ENCODE peak calls at places on chromosomes 12 and 14, in seven cellular contexts. R is AG04450, O is naive B cell, N is HT-29, I is AG10803, Z is left ventricle myocardium superior, P is DMS79. S is an unnamed sample.

GRCh38 chr12:69873429-69873828 is 48.4 kb downstream of the MYRFL start:
- DNase-seq in R (no peak), O (no peak), N (peak; percentile 44), I (no peak), Z (no peak), P (no peak), S (no peak)

GRCh38 chr12:55700255-55701018 is 7.3 kb downstream of the ITGA7 start:
- DNase-seq in R (no peak), O (no peak), N (no peak), I (peak; percentile 30), Z (peak; percentile 56), P (no peak), S (no peak)

GRCh38 chr14:67495827-67496226 is 7.3 kb upstream of the TMEM229B start:
- DNase-seq in R (no peak), O (no peak), N (no peak), I (no peak), Z (no peak), P (no peak), S (no peak)

GRCh38 chr14:61568572-61569011 is 126.7 kb upstream of the HIF1A start:
- DNase-seq in R (no peak), O (peak; percentile 95), N (peak; percentile 43), I (no peak), Z (peak; percentile 63), P (peak; percentile 69), S (peak; percentile 38)

GRCh38 chr12:69986109-69986508 is 161.1 kb downstream of the MYRFL start:
- DNase-seq in R (no peak), O (no peak), N (no peak), I (no peak), Z (no peak), P (no peak), S (no peak)

GRCh38 chr14:104317975-104318557 is 179.7 kb downstream of the KIF26A start:
- DNase-seq in R (no peak), O (no peak), N (no peak), I (no peak), Z (no peak), P (no peak), S (no peak)

GRCh38 chr12:122850048-122850445 is 14.8 kb downstream of the HIP1R start:
- DNase-seq in R (no peak), O (no peak), N (no peak), I (no peak), Z (no peak), P (no peak), S (no peak)

GRCh38 chr14:22800356-22800755 is 14.9 kb downstream of the SLC7A7 start:
- DNase-seq in R (no peak), O (no peak), N (no peak), I (no peak), Z (no peak), P (no peak), S (no peak)

GRCh38 chr12:52200086-52200782 is 8.4 kb upstream of the KRT80 start:
- DNase-seq in R (no peak), O (no peak), N (no peak), I (no peak), Z (peak; percentile 24), P (no peak), S (no peak)

GRCh38 chr14:106850913-106851825 is 1324.8 kb downstream of the TMEM121 start:
- DNase-seq in R (no peak), O (peak; percentile 67), N (no peak), I (no peak), Z (no peak), P (no peak), S (no peak)

GRCh38 chr12:4257442-4257841 is 16.1 kb upstream of the CCND2 start:
- DNase-seq in R (no peak), O (no peak), N (no peak), I (no peak), Z (no peak), P (no peak), S (no peak)

GRCh38 chr12:13941258-13942249 is 39.8 kb downstream of the GRIN2B start:
- DNase-seq in R (no peak), O (no peak), N (peak; percentile 90), I (peak; percentile 40), Z (peak; percentile 34), P (peak; percentile 8), S (no peak)

GRCh38 chr14:26163761-26164160 is 434.1 kb downstream of the NOVA1 start:
- DNase-seq in R (no peak), O (no peak), N (peak; percentile 17), I (peak; percentile 49), Z (no peak), P (no peak), S (no peak)

GRCh38 chr12:57764662-57765002 is 2.2 kb downstream of the CYP27B1 start:
- DNase-seq in R (no peak), O (no peak), N (peak; percentile 53), I (no peak), Z (no peak), P (no peak), S (no peak)

GRCh38 chr12:24078318-24078765 is 128.9 kb upstream of the SOX5 start:
- DNase-seq in R (no peak), O (no peak), N (no peak), I (no peak), Z (no peak), P (no peak), S (no peak)

GRCh38 chr14:50856660-50857059 is 15.2 kb upstream of the ABHD12B start:
- DNase-seq in R (no peak), O (no peak), N (no peak), I (no peak), Z (no peak), P (no peak), S (no peak)

GRCh38 chr14:37215345-37215744 is 17.6 kb downstream of the MIPOL1 start:
- DNase-seq in R (no peak), O (no peak), N (no peak), I (no peak), Z (no peak), P (no peak), S (no peak)

GRCh38 chr14:51682411-51682810 is 30.7 kb downstream of the FRMD6 start:
- DNase-seq in R (no peak), O (no peak), N (no peak), I (peak; percentile 76), Z (no peak), P (no peak), S (no peak)

GRCh38 chr14:104924421-104925213 is at the start of gene PLD4:
- DNase-seq in R (no peak), O (peak; percentile 79), N (no peak), I (no peak), Z (no peak), P (no peak), S (no peak)

GRCh38 chr12:47741340-47741703 is 16.0 kb upstream of the ENDOU start:
- DNase-seq in R (no peak), O (peak; percentile 35), N (peak; percentile 84), I (peak; percentile 42), Z (peak; percentile 91), P (peak; percentile 97), S (peak; percentile 60)

GRCh38 chr12:180445-180844 is 33.5 kb downstream of the SLC6A12 start:
- DNase-seq in R (no peak), O (no peak), N (no peak), I (no peak), Z (peak; percentile 57), P (no peak), S (no peak)

GRCh38 chr12:63238892-63239291 is 87.9 kb upstream of the AVPR1A start:
- DNase-seq in R (no peak), O (no peak), N (peak; percentile 22), I (no peak), Z (no peak), P (no peak), S (no peak)

GRCh38 chr12:53025250-53025649 is 19.0 kb downstream of the EIF4B start:
- DNase-seq in R (no peak), O (no peak), N (no peak), I (no peak), Z (no peak), P (no peak), S (no peak)

GRCh38 chr12:49256274-49256637 is 8.6 kb upstream of the TUBA1C start:
- DNase-seq in R (no peak), O (no peak), N (no peak), I (no peak), Z (no peak), P (no peak), S (no peak)

GRCh38 chr12:26734510-26735248 is 98.3 kb downstream of the ITPR2 start:
- DNase-seq in R (no peak), O (no peak), N (no peak), I (no peak), Z (no peak), P (no peak), S (no peak)